ENCODE peak calls at places on chromosomes 2 and 18, in seven cellular contexts. U is gastrocnemius medialis, G is psoas muscle, Q is uterus, Z is tibial artery, F is cardiac muscle cell, D is GM23248. K is an unnamed sample. For H3K36me3, the result is how much of the 10 kb centered on the place peaks cover.

GRCh38 chr2:95158891-95159619 is 593 bp downstream of the ZNF514 start:
- DNase-seq in U (peak), G (peak), Q (peak), Z (peak), F (peak), D (peak), K (peak)

GRCh38 chr2:49004046-49004626 is 150.2 kb downstream of the FSHR start:
- DNase-seq in U (no peak), G (no peak), Q (no peak), Z (no peak), F (no peak), D (no peak), K (no peak)

GRCh38 chr2:1612391-1613077 is 131.8 kb downstream of the PXDN start:
- DNase-seq in U (no peak), G (no peak), Q (no peak), Z (no peak), F (no peak), D (no peak), K (no peak)

GRCh38 chr2:208319403-208319802 is 53.3 kb downstream of the PIKFYVE start:
- DNase-seq in U (no peak), G (no peak), Q (no peak), Z (no peak), F (peak), D (peak), K (no peak)

GRCh38 chr2:42706836-42707235 is 57.1 kb downstream of the OXER1 start:
- DNase-seq in U (no peak), G (no peak), Q (no peak), Z (no peak), F (peak), D (no peak), K (no peak)

GRCh38 chr18:73258375-73259087 is 390.7 kb upstream of the NETO1 start:
- DNase-seq in U (no peak), G (no peak), Q (no peak), Z (no peak), F (no peak), D (no peak), K (no peak)

GRCh38 chr18:63994783-63995399 is 25.0 kb downstream of the SERPINB8 start:
- DNase-seq in U (peak), G (no peak), Q (no peak), Z (no peak), F (peak), D (peak), K (peak)

GRCh38 chr2:195051401-195051800 is 605.6 kb upstream of the SLC39A10 start:
- DNase-seq in U (no peak), G (no peak), Q (no peak), Z (no peak), F (no peak), D (no peak), K (no peak)

GRCh38 chr18:34909637-34910364 is 131.4 kb upstream of the MAPRE2 start:
- DNase-seq in U (peak), G (no peak), Q (no peak), Z (no peak), F (no peak), D (peak), K (no peak)

GRCh38 chr18:7619676-7620075 is 52.6 kb downstream of the PTPRM start:
- DNase-seq in U (no peak), G (no peak), Q (no peak), Z (no peak), F (no peak), D (no peak), K (no peak)

GRCh38 chr2:33274524-33274923 is 201.9 kb upstream of the RASGRP3 start:
- DNase-seq in U (no peak), G (no peak), Q (no peak), Z (no peak), F (no peak), D (no peak), K (no peak)

GRCh38 chr2:33273479-33273878 is 203.0 kb upstream of the RASGRP3 start:
- DNase-seq in U (no peak), G (no peak), Q (no peak), Z (no peak), F (no peak), D (no peak), K (no peak)

GRCh38 chr2:33278245-33278943 is 198.1 kb upstream of the RASGRP3 start:
- DNase-seq in U (peak), G (peak), Q (no peak), Z (peak), F (no peak), D (no peak), K (peak)

GRCh38 chr2:33276868-33277503 is 199.5 kb upstream of the RASGRP3 start:
- DNase-seq in U (no peak), G (no peak), Q (peak), Z (no peak), F (no peak), D (no peak), K (no peak)

DNA sequence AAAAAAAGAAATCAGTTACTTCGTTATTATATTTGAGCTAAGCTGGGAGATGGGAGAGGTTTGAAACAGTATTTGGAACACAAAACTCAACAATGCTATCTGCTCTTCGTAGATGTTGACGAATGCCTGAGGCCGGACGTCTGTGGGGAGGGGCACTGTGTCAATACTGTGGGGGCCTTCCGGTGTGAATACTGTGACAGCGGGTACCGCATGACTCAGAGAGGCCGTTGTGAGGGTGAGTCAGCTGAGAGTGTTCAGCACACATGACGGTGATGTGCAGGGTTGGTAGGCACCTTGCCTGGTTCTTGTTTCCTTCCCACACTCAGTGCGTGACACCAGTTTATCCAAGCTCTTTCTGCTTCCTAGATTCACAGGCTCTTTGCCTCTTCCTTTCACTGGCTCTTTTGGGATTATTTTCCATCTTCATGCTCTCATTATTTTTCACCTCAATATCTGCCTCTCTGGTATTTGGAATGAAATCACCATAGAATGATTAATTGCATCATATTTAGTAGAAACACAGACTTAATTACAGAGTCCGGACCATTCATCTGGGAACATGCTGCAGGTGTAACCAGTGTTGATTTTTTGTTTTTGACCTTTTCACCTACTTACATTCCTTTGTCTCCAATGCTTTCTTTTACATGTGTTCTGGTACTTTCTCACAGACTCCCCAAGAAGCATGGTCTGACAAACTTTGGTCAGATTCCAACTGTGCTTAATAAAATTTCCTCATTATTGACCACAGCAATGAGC is 200.6 kb upstream of the RASGRP3 start:
- DNase-seq in U (peak), G (peak), Q (peak), Z (peak), F (peak), D (peak), K (no peak)
- H3K36me3 ChIP-seq in U (under half), G (under half), Q (under half), Z (under half), F (half or more), D (under half), K (under half)

GRCh38 chr2:218754201-218754600 is 27.7 kb upstream of the CYP27A1 start:
- DNase-seq in U (no peak), G (no peak), Q (no peak), Z (no peak), F (no peak), D (no peak), K (no peak)
- H3K36me3 ChIP-seq in U (half or more), G (under half), Q (under half), Z (half or more), F (under half), D (under half), K (half or more)

GRCh38 chr2:234966340-234966739 is 14.5 kb downstream of the SH3BP4 start:
- DNase-seq in U (no peak), G (no peak), Q (no peak), Z (no peak), F (no peak), D (no peak), K (no peak)
- H3K36me3 ChIP-seq in U (under half), G (under half), Q (under half), Z (under half), F (under half), D (under half), K (under half)

GRCh38 chr2:38835990-38836389 is 39.7 kb downstream of the DHX57 start:
- DNase-seq in U (no peak), G (no peak), Q (no peak), Z (no peak), F (no peak), D (no peak), K (no peak)
- H3K36me3 ChIP-seq in U (under half), G (under half), Q (under half), Z (half or more), F (under half), D (under half), K (half or more)

DNA sequence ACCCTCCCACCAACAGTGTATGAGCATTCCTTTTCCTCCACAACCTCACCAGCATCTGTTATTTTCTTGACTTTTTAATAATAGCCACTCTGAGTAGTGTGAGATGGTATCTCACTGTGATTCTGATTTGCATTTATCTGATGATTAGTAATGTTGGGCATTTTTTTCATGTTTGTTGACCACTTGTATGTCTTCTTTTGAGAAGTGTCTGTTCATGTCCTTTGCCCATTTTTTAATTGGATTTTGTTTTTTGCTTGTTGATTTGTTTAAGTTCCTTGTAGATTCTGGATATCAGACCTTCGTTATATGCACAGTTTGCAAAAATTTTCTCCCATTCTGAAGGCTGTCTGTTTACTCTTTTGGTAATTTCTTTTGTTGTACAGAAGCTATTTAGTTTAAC is 59.1 kb downstream of the SP100 start:
- DNase-seq in U (no peak), G (no peak), Q (no peak), Z (no peak), F (no peak), D (no peak), K (no peak)
- H3K36me3 ChIP-seq in U (under half), G (under half), Q (under half), Z (half or more), F (under half), D (half or more), K (under half)

GRCh38 chr2:148674063-148675020 is 29.8 kb downstream of the EPC2 start:
- DNase-seq in U (no peak), G (no peak), Q (no peak), Z (no peak), F (no peak), D (peak), K (no peak)
- H3K36me3 ChIP-seq in U (under half), G (under half), Q (under half), Z (under half), F (under half), D (under half), K (under half)

K was measured in tibial nerve.